ENCODE peak calls at places on chromosomes 13 and 19, in seven cellular contexts. V is activated CD8-positive, alpha-beta memory T cell treated with anti-CD3 and anti-CD28 coated beads for 1 hour; A is left ventricle myocardium inferior; Q is lower leg skin; X is renal cortical epithelial cell; U is stimulated activated CD8-positive, alpha-beta memory T cell treated with anti-CD3 and anti-CD28 coated beads, Interleukin-4, amount 100 ng/mL, for 1 hour; Y is HFF-Myc. E is an unnamed sample.

GRCh38 chr13:21219044-21219381 is 42.6 kb downstream of the MRPL57 start:
- DNase-seq in V (no peak), A (no peak), Q (no peak), X (no peak), U (no peak), Y (no peak), E (no peak)

GRCh38 chr19:18097217-18097992 is at the start of gene MAST3:
- DNase-seq in V (peak; percentile 88), A (peak; percentile 79), Q (peak; percentile 95), X (peak; percentile 40), U (peak; percentile 81), Y (no peak), E (peak; percentile 78)

GRCh38 chr13:76512676-76513277 is 373.4 kb downstream of the KCTD12 start:
- DNase-seq in V (no peak), A (no peak), Q (no peak), X (peak; percentile 13), U (no peak), Y (peak; percentile 85), E (no peak)

GRCh38 chr19:4380254-4380727 is 20.1 kb downstream of the SH3GL1 start:
- DNase-seq in V (peak; percentile 47), A (peak; percentile 55), Q (peak; percentile 92), X (no peak), U (no peak), Y (no peak), E (no peak)

GRCh38 chr13:114198556-114198955 is 19.5 kb downstream of the CFAP97D2 start:
- DNase-seq in V (no peak), A (no peak), Q (no peak), X (no peak), U (no peak), Y (no peak), E (no peak)

GRCh38 chr19:35882074-35882832 is 13.9 kb downstream of the APLP1 start:
- DNase-seq in V (no peak), A (no peak), Q (no peak), X (peak; percentile 76), U (no peak), Y (peak; percentile 63), E (no peak)

GRCh38 chr13:94119360-94119936 is 360.0 kb downstream of the DCT start:
- DNase-seq in V (no peak), A (no peak), Q (no peak), X (peak; percentile 94), U (no peak), Y (no peak), E (no peak)

GRCh38 chr13:111638233-111638632 is 317.8 kb downstream of the TEX29 start:
- DNase-seq in V (no peak), A (no peak), Q (peak; percentile 29), X (no peak), U (no peak), Y (no peak), E (no peak)

GRCh38 chr19:33865306-33865705 is 68.6 kb downstream of the KCTD15 start:
- DNase-seq in V (no peak), A (no peak), Q (peak; percentile 75), X (no peak), U (no peak), Y (no peak), E (no peak)

GRCh38 chr19:45955905-45956608 is 17.6 kb downstream of the NOVA2 start:
- DNase-seq in V (no peak), A (peak; percentile 63), Q (no peak), X (peak; percentile 78), U (no peak), Y (no peak), E (no peak)

GRCh38 chr13:44710576-44710975 is 134.4 kb upstream of the TSC22D1 start:
- DNase-seq in V (no peak), A (no peak), Q (no peak), X (peak; percentile 96), U (no peak), Y (peak; percentile 74), E (no peak)

GRCh38 chr13:80716610-80717081 is 375.7 kb upstream of the SPRY2 start:
- DNase-seq in V (no peak), A (no peak), Q (peak; percentile 78), X (peak; percentile 27), U (no peak), Y (no peak), E (no peak)

GRCh38 chr19:54644056-54644455 is 13.8 kb downstream of the LILRB1 start:
- DNase-seq in V (no peak), A (peak; percentile 26), Q (peak; percentile 84), X (no peak), U (no peak), Y (no peak), E (no peak)

GRCh38 chr19:591099-591958 is 1.6 kb downstream of the HCN2 start:
- DNase-seq in V (no peak), A (no peak), Q (no peak), X (no peak), U (no peak), Y (no peak), E (peak; percentile 15)

GRCh38 chr13:94057618-94058017 is 421.9 kb downstream of the DCT start:
- DNase-seq in V (no peak), A (no peak), Q (no peak), X (no peak), U (no peak), Y (no peak), E (no peak)

GRCh38 chr19:50287331-50287730 is 41.8 kb downstream of the KCNC3 start:
- DNase-seq in V (no peak), A (no peak), Q (no peak), X (no peak), U (no peak), Y (no peak), E (no peak)

GRCh38 chr19:56360841-56361240 is 32.5 kb downstream of the ZNF582 start:
- DNase-seq in V (no peak), A (no peak), Q (no peak), X (no peak), U (no peak), Y (no peak), E (no peak)

GRCh38 chr13:74423434-74423833 is 289.2 kb upstream of the KLF12 start:
- DNase-seq in V (no peak), A (no peak), Q (no peak), X (no peak), U (no peak), Y (no peak), E (no peak)

GRCh38 chr13:83190020-83190419 is 692.3 kb downstream of the SLITRK1 start:
- DNase-seq in V (no peak), A (no peak), Q (no peak), X (no peak), U (no peak), Y (no peak), E (no peak)

GRCh38 chr13:72180253-72180952 is 313.4 kb upstream of the DACH1 start:
- DNase-seq in V (no peak), A (no peak), Q (no peak), X (peak; percentile 97), U (no peak), Y (no peak), E (no peak)

GRCh38 chr19:45637890-45638667 is 1.1 kb downstream of the EML2 start:
- DNase-seq in V (no peak), A (no peak), Q (no peak), X (peak; percentile 62), U (no peak), Y (no peak), E (no peak)

GRCh38 chr13:110555601-110556223 is 5.8 kb downstream of the RAB20 start:
- DNase-seq in V (no peak), A (no peak), Q (no peak), X (no peak), U (no peak), Y (no peak), E (no peak)

GRCh38 chr19:1177322-1178114 is 3.5 kb upstream of the SBNO2 start:
- DNase-seq in V (no peak), A (no peak), Q (peak; percentile 93), X (peak; percentile 97), U (no peak), Y (peak; percentile 73), E (no peak)

GRCh38 chr13:59643906-59644626 is 519.7 kb downstream of the DIAPH3 start:
- DNase-seq in V (no peak), A (no peak), Q (no peak), X (peak; percentile 86), U (no peak), Y (no peak), E (no peak)

GRCh38 chr19:7853760-7854107 is 20.5 kb downstream of the PRR36 start:
- DNase-seq in V (no peak), A (no peak), Q (no peak), X (no peak), U (no peak), Y (no peak), E (no peak)

GRCh38 chr13:76885203-76886004 is 801 bp downstream of the KCTD12 start:
- DNase-seq in V (peak; percentile 15), A (peak; percentile 81), Q (peak; percentile 95), X (peak; percentile 67), U (no peak), Y (peak; percentile 33), E (no peak)

GRCh38 chr19:35404879-35405622 is 34.2 kb downstream of the GPR42 start:
- DNase-seq in V (no peak), A (no peak), Q (no peak), X (no peak), U (no peak), Y (peak; percentile 47), E (no peak)

GRCh38 chr13:106151056-106151699 is 384.3 kb downstream of the EFNB2 start:
- DNase-seq in V (no peak), A (no peak), Q (no peak), X (peak; percentile 98), U (no peak), Y (peak; percentile 79), E (no peak)

GRCh38 chr13:66926851-66927524 is 303.1 kb downstream of the PCDH9 start:
- DNase-seq in V (no peak), A (no peak), Q (no peak), X (no peak), U (no peak), Y (no peak), E (no peak)

GRCh38 chr19:27762933-27763332 is 1450.0 kb downstream of the UQCRFS1 start:
- DNase-seq in V (no peak), A (no peak), Q (peak; percentile 60), X (no peak), U (no peak), Y (no peak), E (no peak)

GRCh38 chr13:57640582-57640981 is 9.0 kb downstream of the PCDH17 start:
- DNase-seq in V (no peak), A (no peak), Q (no peak), X (peak; percentile 27), U (no peak), Y (no peak), E (no peak)

GRCh38 chr19:39038098-39038497 is 5.7 kb upstream of the FBXO27 start:
- DNase-seq in V (no peak), A (no peak), Q (no peak), X (peak; percentile 73), U (no peak), Y (no peak), E (no peak)

GRCh38 chr13:34013061-34013460 is 195.1 kb downstream of the RFC3 start:
- DNase-seq in V (no peak), A (no peak), Q (no peak), X (no peak), U (no peak), Y (no peak), E (no peak)